ENCODE peak calls at places on chromosomes 6 and 20, in four cellular contexts. One of them, this sample, is unnamed.

GRCh38 chr6:88989215-88989614 is 25.8 kb upstream of the RNGTT start:
- DNase-seq in iris pigment epithelial cell: peak
- DNase-seq in NCI-H1105: no peak
- DNase-seq in effector CD8-positive, alpha-beta T cell: no peak
- DNase-seq in this sample: no peak

GRCh38 chr6:78701407-78701806 is 165.9 kb upstream of the IRAK1BP1 start:
- DNase-seq in effector CD8-positive, alpha-beta T cell: no peak
- DNase-seq in iris pigment epithelial cell: peak
- DNase-seq in NCI-H1105: no peak
- DNase-seq in this sample: no peak

GRCh38 chr20:46215913-46216707 is 92.2 kb downstream of the CDH22 start:
- DNase-seq in NCI-H1105: no peak
- DNase-seq in iris pigment epithelial cell: peak
- DNase-seq in effector CD8-positive, alpha-beta T cell: no peak
- DNase-seq in this sample: no peak

GRCh38 chr6:25138024-25138696 is 141.0 kb upstream of the CARMIL1 start:
- DNase-seq in NCI-H1105: no peak
- DNase-seq in iris pigment epithelial cell: peak
- DNase-seq in effector CD8-positive, alpha-beta T cell: peak
- DNase-seq in this sample: no peak

GRCh38 chr6:128570439-128571063 is 50.2 kb upstream of the PTPRK start:
- DNase-seq in NCI-H1105: peak
- DNase-seq in effector CD8-positive, alpha-beta T cell: no peak
- DNase-seq in iris pigment epithelial cell: no peak
- DNase-seq in this sample: no peak

GRCh38 chr6:5701086-5701661 is 305.6 kb downstream of the NRN1 start:
- DNase-seq in iris pigment epithelial cell: no peak
- DNase-seq in NCI-H1105: no peak
- DNase-seq in effector CD8-positive, alpha-beta T cell: no peak
- DNase-seq in this sample: no peak

GRCh38 chr20:48945840-48946514 is 24.5 kb downstream of the ARFGEF2 start:
- DNase-seq in iris pigment epithelial cell: peak
- DNase-seq in effector CD8-positive, alpha-beta T cell: no peak
- DNase-seq in NCI-H1105: no peak
- DNase-seq in this sample: no peak

GRCh38 chr6:105474234-105474633 is 71.4 kb upstream of the PREP start:
- DNase-seq in NCI-H1105: no peak
- DNase-seq in iris pigment epithelial cell: no peak
- DNase-seq in effector CD8-positive, alpha-beta T cell: no peak
- DNase-seq in this sample: no peak

GRCh38 chr6:45537539-45537938 is 159.8 kb upstream of the SUPT3H start:
- DNase-seq in NCI-H1105: no peak
- DNase-seq in iris pigment epithelial cell: no peak
- DNase-seq in effector CD8-positive, alpha-beta T cell: no peak
- DNase-seq in this sample: no peak

GRCh38 chr6:113672691-113673149 is 184.4 kb upstream of the MARCKS start:
- DNase-seq in NCI-H1105: no peak
- DNase-seq in effector CD8-positive, alpha-beta T cell: no peak
- DNase-seq in iris pigment epithelial cell: peak
- DNase-seq in this sample: no peak

GRCh38 chr20:24949756-24950127 is 673 bp downstream of the CST7 start:
- DNase-seq in iris pigment epithelial cell: no peak
- DNase-seq in NCI-H1105: no peak
- DNase-seq in effector CD8-positive, alpha-beta T cell: no peak
- DNase-seq in this sample: no peak

GRCh38 chr20:33663161-33664084 is 1.3 kb downstream of the C20orf144 start:
- DNase-seq in NCI-H1105: peak
- DNase-seq in iris pigment epithelial cell: peak
- DNase-seq in effector CD8-positive, alpha-beta T cell: peak
- DNase-seq in this sample: peak

GRCh38 chr20:1335961-1336698 is 7.2 kb upstream of the SDCBP2 start:
- DNase-seq in NCI-H1105: no peak
- DNase-seq in effector CD8-positive, alpha-beta T cell: no peak
- DNase-seq in iris pigment epithelial cell: no peak
- DNase-seq in this sample: no peak

GRCh38 chr20:47809161-47809560 is 23.9 kb upstream of the SULF2 start:
- DNase-seq in NCI-H1105: no peak
- DNase-seq in effector CD8-positive, alpha-beta T cell: no peak
- DNase-seq in iris pigment epithelial cell: no peak
- DNase-seq in this sample: no peak

GRCh38 chr6:42403831-42404230 is 47.9 kb downstream of the TRERF1 start:
- DNase-seq in iris pigment epithelial cell: no peak
- DNase-seq in effector CD8-positive, alpha-beta T cell: no peak
- DNase-seq in NCI-H1105: no peak
- DNase-seq in this sample: no peak

GRCh38 chr20:59850018-59850641 is 83.3 kb downstream of the SYCP2 start:
- DNase-seq in NCI-H1105: peak
- DNase-seq in effector CD8-positive, alpha-beta T cell: no peak
- DNase-seq in iris pigment epithelial cell: peak
- DNase-seq in this sample: no peak

GRCh38 chr20:24629668-24630067 is 160.2 kb downstream of the SYNDIG1 start:
- DNase-seq in effector CD8-positive, alpha-beta T cell: no peak
- DNase-seq in iris pigment epithelial cell: peak
- DNase-seq in NCI-H1105: no peak
- DNase-seq in this sample: no peak

GRCh38 chr6:21538186-21538798 is 55.3 kb upstream of the SOX4 start:
- DNase-seq in NCI-H1105: no peak
- DNase-seq in iris pigment epithelial cell: peak
- DNase-seq in effector CD8-positive, alpha-beta T cell: no peak
- DNase-seq in this sample: no peak

GRCh38 chr6:127859956-127860355 is 40.9 kb downstream of the THEMIS start:
- DNase-seq in iris pigment epithelial cell: no peak
- DNase-seq in effector CD8-positive, alpha-beta T cell: no peak
- DNase-seq in NCI-H1105: no peak
- DNase-seq in this sample: no peak

GRCh38 chr20:35293303-35294292 is 1.4 kb upstream of the FAM83C start:
- DNase-seq in iris pigment epithelial cell: no peak
- DNase-seq in NCI-H1105: no peak
- DNase-seq in effector CD8-positive, alpha-beta T cell: no peak
- DNase-seq in this sample: no peak

GRCh38 chr6:2630362-2630761 is 120.4 kb downstream of the MYLK4 start:
- DNase-seq in NCI-H1105: no peak
- DNase-seq in effector CD8-positive, alpha-beta T cell: no peak
- DNase-seq in iris pigment epithelial cell: peak
- DNase-seq in this sample: no peak